ENCODE peak calls at places on chromosomes 16 and 17, in five cellular contexts. D, R, N, M and K are unnamed samples.

GRCh38 chr17:76690596-76691280 is 20.0 kb downstream of the MXRA7 start:
- DNase-seq in D (no peak), R (no peak), N (peak; percentile 17), M (no peak), K (no peak)

GRCh38 chr17:66466933-66467367 is 164.5 kb downstream of the PRKCA start:
- DNase-seq in D (no peak), R (peak; percentile 55), N (no peak), M (peak; percentile 72), K (no peak)

GRCh38 chr16:22262460-22262859 is 34.7 kb upstream of the POLR3E start:
- DNase-seq in D (no peak), R (no peak), N (no peak), M (no peak), K (no peak)

GRCh38 chr16:19737306-19737975 is 19.4 kb downstream of the IQCK start:
- DNase-seq in D (no peak), R (no peak), N (peak; percentile 63), M (no peak), K (no peak)

GRCh38 chr17:63939401-63939800 is 7.3 kb upstream of the CD79B start:
- DNase-seq in D (no peak), R (no peak), N (no peak), M (no peak), K (no peak)

GRCh38 chr17:40415390-40415789 is 2.3 kb downstream of the TOP2A start:
- DNase-seq in D (no peak), R (no peak), N (no peak), M (peak; percentile 61), K (no peak)

GRCh38 chr17:4869599-4869998 is 29.7 kb upstream of the C17orf107 start:
- DNase-seq in D (no peak), R (no peak), N (no peak), M (no peak), K (peak; percentile 2)

GRCh38 chr17:77496831-77497577 is 356.2 kb downstream of the SEC14L1 start:
- DNase-seq in D (no peak), R (peak; percentile 32), N (no peak), M (no peak), K (peak; percentile 34)

GRCh38 chr16:48877946-48878345 is 268.0 kb upstream of the N4BP1 start:
- DNase-seq in D (no peak), R (no peak), N (no peak), M (no peak), K (no peak)

GRCh38 chr17:83159204-83160049 is 80.0 kb downstream of the METRNL start:
- DNase-seq in D (no peak), R (no peak), N (no peak), M (no peak), K (peak; percentile 6)

GRCh38 chr16:79998143-79998542 is 397.6 kb upstream of the MAF start:
- DNase-seq in D (no peak), R (no peak), N (no peak), M (no peak), K (no peak)

GRCh38 chr16:31223044-31223443 is 6.1 kb upstream of the PYDC1 start:
- DNase-seq in D (no peak), R (no peak), N (no peak), M (no peak), K (no peak)

GRCh38 chr17:50206604-50207293 is 5.3 kb upstream of the COL1A1 start:
- DNase-seq in D (no peak), R (peak; percentile 35), N (peak; percentile 80), M (peak; percentile 30), K (no peak)

GRCh38 chr17:20922128-20922670 is 120.6 kb downstream of the USP22 start:
- DNase-seq in D (no peak), R (no peak), N (no peak), M (no peak), K (no peak)